ENCODE peak calls at places on chromosomes 3 and 15, in six cellular contexts. One of them, this sample, is unnamed.

GRCh38 chr3:186044973-186045372 is 63.9 kb downstream of the ETV5 start:
- DNase-seq in NCI-H187 treated with DMSO at 0.1 percent for 48 hours: no peak
- DNase-seq in skeletal muscle cell: no peak
- DNase-seq in stimulated activated CD8-positive, alpha-beta memory T cell treated with anti-CD3 and anti-CD28 coated beads, Interleukin-4, amount 100 ng/mL, for 24 hours: no peak
- DNase-seq in NCI-H2081: no peak
- DNase-seq in mucosa of gallbladder: no peak
- DNase-seq in this sample: no peak

GRCh38 chr3:113439576-113439975 is 1.7 kb downstream of the CFAP44 start:
- DNase-seq in mucosa of gallbladder: no peak
- DNase-seq in skeletal muscle cell: no peak
- DNase-seq in NCI-H187 treated with DMSO at 0.1 percent for 48 hours: no peak
- DNase-seq in NCI-H2081: peak
- DNase-seq in stimulated activated CD8-positive, alpha-beta memory T cell treated with anti-CD3 and anti-CD28 coated beads, Interleukin-4, amount 100 ng/mL, for 24 hours: no peak
- DNase-seq in this sample: no peak

GRCh38 chr15:46080018-46080417 is 445.2 kb downstream of the SQOR start:
- DNase-seq in skeletal muscle cell: no peak
- DNase-seq in NCI-H187 treated with DMSO at 0.1 percent for 48 hours: no peak
- DNase-seq in stimulated activated CD8-positive, alpha-beta memory T cell treated with anti-CD3 and anti-CD28 coated beads, Interleukin-4, amount 100 ng/mL, for 24 hours: no peak
- DNase-seq in mucosa of gallbladder: no peak
- DNase-seq in NCI-H2081: peak
- DNase-seq in this sample: no peak

GRCh38 chr3:50319181-50319871 is 3.2 kb downstream of the HYAL2 start:
- DNase-seq in stimulated activated CD8-positive, alpha-beta memory T cell treated with anti-CD3 and anti-CD28 coated beads, Interleukin-4, amount 100 ng/mL, for 24 hours: no peak
- DNase-seq in skeletal muscle cell: no peak
- DNase-seq in NCI-H2081: no peak
- DNase-seq in NCI-H187 treated with DMSO at 0.1 percent for 48 hours: no peak
- DNase-seq in mucosa of gallbladder: no peak
- DNase-seq in this sample: no peak

GRCh38 chr15:38069001-38069400 is 134.6 kb downstream of the TMCO5A start:
- DNase-seq in NCI-H187 treated with DMSO at 0.1 percent for 48 hours: no peak
- DNase-seq in stimulated activated CD8-positive, alpha-beta memory T cell treated with anti-CD3 and anti-CD28 coated beads, Interleukin-4, amount 100 ng/mL, for 24 hours: no peak
- DNase-seq in mucosa of gallbladder: no peak
- DNase-seq in NCI-H2081: peak
- DNase-seq in skeletal muscle cell: peak
- DNase-seq in this sample: peak

GRCh38 chr3:192899540-192899982 is 18.1 kb downstream of the MB21D2 start:
- DNase-seq in mucosa of gallbladder: no peak
- DNase-seq in NCI-H187 treated with DMSO at 0.1 percent for 48 hours: no peak
- DNase-seq in skeletal muscle cell: peak
- DNase-seq in NCI-H2081: no peak
- DNase-seq in stimulated activated CD8-positive, alpha-beta memory T cell treated with anti-CD3 and anti-CD28 coated beads, Interleukin-4, amount 100 ng/mL, for 24 hours: no peak
- DNase-seq in this sample: no peak

GRCh38 chr3:156826144-156826895 is at the start of gene LEKR1:
- DNase-seq in skeletal muscle cell: peak
- DNase-seq in stimulated activated CD8-positive, alpha-beta memory T cell treated with anti-CD3 and anti-CD28 coated beads, Interleukin-4, amount 100 ng/mL, for 24 hours: peak
- DNase-seq in NCI-H2081: peak
- DNase-seq in NCI-H187 treated with DMSO at 0.1 percent for 48 hours: no peak
- DNase-seq in mucosa of gallbladder: peak
- DNase-seq in this sample: peak

GRCh38 chr3:19149388-19149787 is 1.1 kb downstream of the KCNH8 start:
- DNase-seq in stimulated activated CD8-positive, alpha-beta memory T cell treated with anti-CD3 and anti-CD28 coated beads, Interleukin-4, amount 100 ng/mL, for 24 hours: no peak
- DNase-seq in NCI-H2081: no peak
- DNase-seq in mucosa of gallbladder: peak
- DNase-seq in NCI-H187 treated with DMSO at 0.1 percent for 48 hours: no peak
- DNase-seq in skeletal muscle cell: no peak
- DNase-seq in this sample: no peak

GRCh38 chr3:3707858-3708768 is 91.1 kb upstream of the LRRN1 start:
- DNase-seq in stimulated activated CD8-positive, alpha-beta memory T cell treated with anti-CD3 and anti-CD28 coated beads, Interleukin-4, amount 100 ng/mL, for 24 hours: no peak
- DNase-seq in NCI-H2081: no peak
- DNase-seq in NCI-H187 treated with DMSO at 0.1 percent for 48 hours: no peak
- DNase-seq in mucosa of gallbladder: peak
- DNase-seq in skeletal muscle cell: no peak
- DNase-seq in this sample: no peak

GRCh38 chr3:123871946-123872345 is 12.2 kb downstream of the MYLK start:
- DNase-seq in skeletal muscle cell: peak
- DNase-seq in NCI-H2081: peak
- DNase-seq in stimulated activated CD8-positive, alpha-beta memory T cell treated with anti-CD3 and anti-CD28 coated beads, Interleukin-4, amount 100 ng/mL, for 24 hours: no peak
- DNase-seq in mucosa of gallbladder: peak
- DNase-seq in NCI-H187 treated with DMSO at 0.1 percent for 48 hours: peak
- DNase-seq in this sample: no peak

GRCh38 chr15:64809649-64810498 is 15.6 kb downstream of the PIF1 start:
- DNase-seq in mucosa of gallbladder: peak
- DNase-seq in NCI-H187 treated with DMSO at 0.1 percent for 48 hours: peak
- DNase-seq in skeletal muscle cell: no peak
- DNase-seq in stimulated activated CD8-positive, alpha-beta memory T cell treated with anti-CD3 and anti-CD28 coated beads, Interleukin-4, amount 100 ng/mL, for 24 hours: peak
- DNase-seq in NCI-H2081: peak
- DNase-seq in this sample: peak

GRCh38 chr15:59062985-59063384 is 42.0 kb upstream of the CCNB2 start:
- DNase-seq in stimulated activated CD8-positive, alpha-beta memory T cell treated with anti-CD3 and anti-CD28 coated beads, Interleukin-4, amount 100 ng/mL, for 24 hours: no peak
- DNase-seq in NCI-H187 treated with DMSO at 0.1 percent for 48 hours: no peak
- DNase-seq in skeletal muscle cell: peak
- DNase-seq in mucosa of gallbladder: no peak
- DNase-seq in NCI-H2081: no peak
- DNase-seq in this sample: no peak

GRCh38 chr15:62958528-62958927 is 84.0 kb upstream of the TPM1 start:
- DNase-seq in stimulated activated CD8-positive, alpha-beta memory T cell treated with anti-CD3 and anti-CD28 coated beads, Interleukin-4, amount 100 ng/mL, for 24 hours: no peak
- DNase-seq in NCI-H187 treated with DMSO at 0.1 percent for 48 hours: no peak
- DNase-seq in skeletal muscle cell: no peak
- DNase-seq in NCI-H2081: no peak
- DNase-seq in mucosa of gallbladder: no peak
- DNase-seq in this sample: no peak

GRCh38 chr3:60674870-60675269 is 576.4 kb downstream of the FHIT start:
- DNase-seq in mucosa of gallbladder: no peak
- DNase-seq in NCI-H187 treated with DMSO at 0.1 percent for 48 hours: no peak
- DNase-seq in stimulated activated CD8-positive, alpha-beta memory T cell treated with anti-CD3 and anti-CD28 coated beads, Interleukin-4, amount 100 ng/mL, for 24 hours: no peak
- DNase-seq in skeletal muscle cell: no peak
- DNase-seq in NCI-H2081: no peak
- DNase-seq in this sample: no peak

GRCh38 chr3:155304394-155304793 is 10.9 kb upstream of the STRIT1 start:
- DNase-seq in skeletal muscle cell: no peak
- DNase-seq in NCI-H187 treated with DMSO at 0.1 percent for 48 hours: no peak
- DNase-seq in NCI-H2081: no peak
- DNase-seq in stimulated activated CD8-positive, alpha-beta memory T cell treated with anti-CD3 and anti-CD28 coated beads, Interleukin-4, amount 100 ng/mL, for 24 hours: no peak
- DNase-seq in mucosa of gallbladder: no peak
- DNase-seq in this sample: no peak

GRCh38 chr3:12681586-12682371 is 17.9 kb upstream of the RAF1 start:
- DNase-seq in skeletal muscle cell: peak
- DNase-seq in mucosa of gallbladder: no peak
- DNase-seq in stimulated activated CD8-positive, alpha-beta memory T cell treated with anti-CD3 and anti-CD28 coated beads, Interleukin-4, amount 100 ng/mL, for 24 hours: no peak
- DNase-seq in NCI-H187 treated with DMSO at 0.1 percent for 48 hours: no peak
- DNase-seq in NCI-H2081: no peak
- DNase-seq in this sample: peak

GRCh38 chr3:112374334-112374734 is 41.4 kb downstream of the CD200 start:
- DNase-seq in mucosa of gallbladder: no peak
- DNase-seq in stimulated activated CD8-positive, alpha-beta memory T cell treated with anti-CD3 and anti-CD28 coated beads, Interleukin-4, amount 100 ng/mL, for 24 hours: no peak
- DNase-seq in NCI-H187 treated with DMSO at 0.1 percent for 48 hours: no peak
- DNase-seq in NCI-H2081: no peak
- DNase-seq in skeletal muscle cell: no peak
- DNase-seq in this sample: no peak

GRCh38 chr15:76340802-76341365 is 4.3 kb downstream of the ISL2 start:
- DNase-seq in NCI-H2081: no peak
- DNase-seq in stimulated activated CD8-positive, alpha-beta memory T cell treated with anti-CD3 and anti-CD28 coated beads, Interleukin-4, amount 100 ng/mL, for 24 hours: no peak
- DNase-seq in NCI-H187 treated with DMSO at 0.1 percent for 48 hours: no peak
- DNase-seq in skeletal muscle cell: no peak
- DNase-seq in mucosa of gallbladder: no peak
- DNase-seq in this sample: no peak

GRCh38 chr3:171183042-171183441 is 156.5 kb upstream of the SLC2A2 start:
- DNase-seq in NCI-H2081: no peak
- DNase-seq in stimulated activated CD8-positive, alpha-beta memory T cell treated with anti-CD3 and anti-CD28 coated beads, Interleukin-4, amount 100 ng/mL, for 24 hours: no peak
- DNase-seq in NCI-H187 treated with DMSO at 0.1 percent for 48 hours: no peak
- DNase-seq in mucosa of gallbladder: peak
- DNase-seq in skeletal muscle cell: no peak
- DNase-seq in this sample: no peak

GRCh38 chr15:98684441-98684840 is 36.1 kb downstream of the IGF1R start:
- DNase-seq in mucosa of gallbladder: no peak
- DNase-seq in NCI-H187 treated with DMSO at 0.1 percent for 48 hours: no peak
- DNase-seq in NCI-H2081: no peak
- DNase-seq in stimulated activated CD8-positive, alpha-beta memory T cell treated with anti-CD3 and anti-CD28 coated beads, Interleukin-4, amount 100 ng/mL, for 24 hours: no peak
- DNase-seq in skeletal muscle cell: peak
- DNase-seq in this sample: no peak

GRCh38 chr3:66279168-66279567 is 58.4 kb downstream of the SLC25A26 start:
- DNase-seq in NCI-H187 treated with DMSO at 0.1 percent for 48 hours: no peak
- DNase-seq in NCI-H2081: no peak
- DNase-seq in stimulated activated CD8-positive, alpha-beta memory T cell treated with anti-CD3 and anti-CD28 coated beads, Interleukin-4, amount 100 ng/mL, for 24 hours: no peak
- DNase-seq in skeletal muscle cell: no peak
- DNase-seq in mucosa of gallbladder: no peak
- DNase-seq in this sample: no peak

GRCh38 chr3:196519738-196520122 is 4.6 kb upstream of the SMCO1 start:
- DNase-seq in skeletal muscle cell: no peak
- DNase-seq in NCI-H187 treated with DMSO at 0.1 percent for 48 hours: no peak
- DNase-seq in NCI-H2081: no peak
- DNase-seq in mucosa of gallbladder: no peak
- DNase-seq in stimulated activated CD8-positive, alpha-beta memory T cell treated with anti-CD3 and anti-CD28 coated beads, Interleukin-4, amount 100 ng/mL, for 24 hours: no peak
- DNase-seq in this sample: no peak

GRCh38 chr3:18194431-18194830 is 230.7 kb downstream of the SATB1 start:
- DNase-seq in stimulated activated CD8-positive, alpha-beta memory T cell treated with anti-CD3 and anti-CD28 coated beads, Interleukin-4, amount 100 ng/mL, for 24 hours: no peak
- DNase-seq in skeletal muscle cell: peak
- DNase-seq in NCI-H2081: no peak
- DNase-seq in mucosa of gallbladder: no peak
- DNase-seq in NCI-H187 treated with DMSO at 0.1 percent for 48 hours: peak
- DNase-seq in this sample: no peak

GRCh38 chr3:10366681-10367101 is 45.8 kb upstream of the SEC13 start:
- DNase-seq in NCI-H2081: no peak
- DNase-seq in stimulated activated CD8-positive, alpha-beta memory T cell treated with anti-CD3 and anti-CD28 coated beads, Interleukin-4, amount 100 ng/mL, for 24 hours: peak
- DNase-seq in mucosa of gallbladder: no peak
- DNase-seq in NCI-H187 treated with DMSO at 0.1 percent for 48 hours: no peak
- DNase-seq in skeletal muscle cell: peak
- DNase-seq in this sample: no peak

GRCh38 chr3:187533797-187534196 is 136.4 kb downstream of the SST start:
- DNase-seq in skeletal muscle cell: no peak
- DNase-seq in NCI-H2081: no peak
- DNase-seq in mucosa of gallbladder: no peak
- DNase-seq in NCI-H187 treated with DMSO at 0.1 percent for 48 hours: no peak
- DNase-seq in stimulated activated CD8-positive, alpha-beta memory T cell treated with anti-CD3 and anti-CD28 coated beads, Interleukin-4, amount 100 ng/mL, for 24 hours: no peak
- DNase-seq in this sample: no peak

GRCh38 chr15:33218071-33218491 is 23.6 kb upstream of the FMN1 start:
- DNase-seq in NCI-H187 treated with DMSO at 0.1 percent for 48 hours: no peak
- DNase-seq in mucosa of gallbladder: no peak
- DNase-seq in stimulated activated CD8-positive, alpha-beta memory T cell treated with anti-CD3 and anti-CD28 coated beads, Interleukin-4, amount 100 ng/mL, for 24 hours: no peak
- DNase-seq in NCI-H2081: peak
- DNase-seq in skeletal muscle cell: no peak
- DNase-seq in this sample: no peak

GRCh38 chr15:101625980-101626379 is 26.2 kb downstream of the TM2D3 start:
- DNase-seq in stimulated activated CD8-positive, alpha-beta memory T cell treated with anti-CD3 and anti-CD28 coated beads, Interleukin-4, amount 100 ng/mL, for 24 hours: no peak
- DNase-seq in mucosa of gallbladder: no peak
- DNase-seq in NCI-H187 treated with DMSO at 0.1 percent for 48 hours: no peak
- DNase-seq in NCI-H2081: no peak
- DNase-seq in skeletal muscle cell: no peak
- DNase-seq in this sample: no peak

GRCh38 chr3:197420115-197420514 is 121.7 kb upstream of the DLG1 start:
- DNase-seq in NCI-H187 treated with DMSO at 0.1 percent for 48 hours: no peak
- DNase-seq in mucosa of gallbladder: no peak
- DNase-seq in skeletal muscle cell: no peak
- DNase-seq in NCI-H2081: no peak
- DNase-seq in stimulated activated CD8-positive, alpha-beta memory T cell treated with anti-CD3 and anti-CD28 coated beads, Interleukin-4, amount 100 ng/mL, for 24 hours: no peak
- DNase-seq in this sample: no peak

GRCh38 chr15:85414495-85414894 is 34.1 kb downstream of the AKAP13 start:
- DNase-seq in NCI-H2081: no peak
- DNase-seq in mucosa of gallbladder: no peak
- DNase-seq in NCI-H187 treated with DMSO at 0.1 percent for 48 hours: no peak
- DNase-seq in skeletal muscle cell: no peak
- DNase-seq in stimulated activated CD8-positive, alpha-beta memory T cell treated with anti-CD3 and anti-CD28 coated beads, Interleukin-4, amount 100 ng/mL, for 24 hours: no peak
- DNase-seq in this sample: no peak

GRCh38 chr3:55333923-55334322 is 153.2 kb downstream of the WNT5A start:
- DNase-seq in NCI-H2081: no peak
- DNase-seq in skeletal muscle cell: peak
- DNase-seq in stimulated activated CD8-positive, alpha-beta memory T cell treated with anti-CD3 and anti-CD28 coated beads, Interleukin-4, amount 100 ng/mL, for 24 hours: no peak
- DNase-seq in mucosa of gallbladder: no peak
- DNase-seq in NCI-H187 treated with DMSO at 0.1 percent for 48 hours: no peak
- DNase-seq in this sample: no peak

GRCh38 chr15:52651868-52652267 is 27.3 kb downstream of the ATOSA start:
- DNase-seq in skeletal muscle cell: peak
- DNase-seq in stimulated activated CD8-positive, alpha-beta memory T cell treated with anti-CD3 and anti-CD28 coated beads, Interleukin-4, amount 100 ng/mL, for 24 hours: no peak
- DNase-seq in NCI-H187 treated with DMSO at 0.1 percent for 48 hours: no peak
- DNase-seq in NCI-H2081: peak
- DNase-seq in mucosa of gallbladder: peak
- DNase-seq in this sample: peak

GRCh38 chr15:62740141-62741004 is 302.2 kb upstream of the TPM1 start:
- DNase-seq in skeletal muscle cell: no peak
- DNase-seq in NCI-H2081: no peak
- DNase-seq in NCI-H187 treated with DMSO at 0.1 percent for 48 hours: no peak
- DNase-seq in stimulated activated CD8-positive, alpha-beta memory T cell treated with anti-CD3 and anti-CD28 coated beads, Interleukin-4, amount 100 ng/mL, for 24 hours: no peak
- DNase-seq in mucosa of gallbladder: no peak
- DNase-seq in this sample: no peak

GRCh38 chr3:144470646-144471045 is 499.0 kb downstream of the DIPK2A start:
- DNase-seq in NCI-H187 treated with DMSO at 0.1 percent for 48 hours: no peak
- DNase-seq in stimulated activated CD8-positive, alpha-beta memory T cell treated with anti-CD3 and anti-CD28 coated beads, Interleukin-4, amount 100 ng/mL, for 24 hours: no peak
- DNase-seq in NCI-H2081: no peak
- DNase-seq in mucosa of gallbladder: no peak
- DNase-seq in skeletal muscle cell: no peak
- DNase-seq in this sample: no peak

GRCh38 chr3:146275476-146275875 is 24.6 kb upstream of the PLSCR4 start:
- DNase-seq in NCI-H2081: no peak
- DNase-seq in NCI-H187 treated with DMSO at 0.1 percent for 48 hours: no peak
- DNase-seq in skeletal muscle cell: no peak
- DNase-seq in mucosa of gallbladder: no peak
- DNase-seq in stimulated activated CD8-positive, alpha-beta memory T cell treated with anti-CD3 and anti-CD28 coated beads, Interleukin-4, amount 100 ng/mL, for 24 hours: no peak
- DNase-seq in this sample: no peak

GRCh38 chr15:58282060-58282708 is 144.0 kb downstream of the AQP9 start:
- DNase-seq in NCI-H187 treated with DMSO at 0.1 percent for 48 hours: no peak
- DNase-seq in skeletal muscle cell: no peak
- DNase-seq in NCI-H2081: no peak
- DNase-seq in stimulated activated CD8-positive, alpha-beta memory T cell treated with anti-CD3 and anti-CD28 coated beads, Interleukin-4, amount 100 ng/mL, for 24 hours: no peak
- DNase-seq in mucosa of gallbladder: no peak
- DNase-seq in this sample: no peak

GRCh38 chr3:35529337-35529736 is 110.0 kb upstream of the ARPP21 start:
- DNase-seq in mucosa of gallbladder: no peak
- DNase-seq in NCI-H187 treated with DMSO at 0.1 percent for 48 hours: no peak
- DNase-seq in stimulated activated CD8-positive, alpha-beta memory T cell treated with anti-CD3 and anti-CD28 coated beads, Interleukin-4, amount 100 ng/mL, for 24 hours: no peak
- DNase-seq in NCI-H2081: no peak
- DNase-seq in skeletal muscle cell: no peak
- DNase-seq in this sample: no peak

GRCh38 chr15:99578809-99579208 is 13.0 kb downstream of the MEF2A start:
- DNase-seq in NCI-H187 treated with DMSO at 0.1 percent for 48 hours: no peak
- DNase-seq in skeletal muscle cell: no peak
- DNase-seq in NCI-H2081: no peak
- DNase-seq in stimulated activated CD8-positive, alpha-beta memory T cell treated with anti-CD3 and anti-CD28 coated beads, Interleukin-4, amount 100 ng/mL, for 24 hours: no peak
- DNase-seq in mucosa of gallbladder: no peak
- DNase-seq in this sample: no peak

GRCh38 chr3:58664611-58665010 is 2.0 kb downstream of the FAM3D start:
- DNase-seq in mucosa of gallbladder: no peak
- DNase-seq in stimulated activated CD8-positive, alpha-beta memory T cell treated with anti-CD3 and anti-CD28 coated beads, Interleukin-4, amount 100 ng/mL, for 24 hours: no peak
- DNase-seq in NCI-H2081: no peak
- DNase-seq in NCI-H187 treated with DMSO at 0.1 percent for 48 hours: no peak
- DNase-seq in skeletal muscle cell: no peak
- DNase-seq in this sample: no peak

GRCh38 chr15:52563499-52564060 is 5.2 kb downstream of the ARPP19 start:
- DNase-seq in skeletal muscle cell: no peak
- DNase-seq in stimulated activated CD8-positive, alpha-beta memory T cell treated with anti-CD3 and anti-CD28 coated beads, Interleukin-4, amount 100 ng/mL, for 24 hours: no peak
- DNase-seq in mucosa of gallbladder: no peak
- DNase-seq in NCI-H187 treated with DMSO at 0.1 percent for 48 hours: no peak
- DNase-seq in NCI-H2081: no peak
- DNase-seq in this sample: no peak